ENCODE peak calls at places on chromosome 19, in four cellular contexts. F is activated naive CD8-positive, alpha-beta T cell treated with anti-CD3 and anti-CD28 coated beads for 36 hours; W is stimulated activated CD8-positive, alpha-beta memory T cell treated with anti-CD3 and anti-CD28 coated beads, Interleukin-15, amount 100 ng/mL, for 1 hour; U is EH. C is an unnamed sample.

GRCh38 chr19:47494729-47495128 is 10.7 kb upstream of the KPTN start:
- DNase-seq in W (no peak), U (no peak), F (no peak), C (no peak)

GRCh38 chr19:17128820-17129219 is 53.2 kb downstream of the MYO9B start:
- DNase-seq in W (no peak), F (no peak), U (no peak), C (no peak)

GRCh38 chr19:3683405-3683865 is 16.8 kb downstream of the PIP5K1C start:
- DNase-seq in W (no peak), U (peak), F (no peak), C (peak)

GRCh38 chr19:8238251-8238650 is 29.1 kb downstream of the CERS4 start:
- DNase-seq in U (no peak), F (no peak), W (no peak), C (no peak)

GRCh38 chr19:3026768-3027167 is 2.3 kb downstream of the TLE2 start:
- DNase-seq in U (no peak), F (no peak), W (no peak), C (no peak)

GRCh38 chr19:35249848-35250711 is 1.3 kb downstream of the LSR start:
- DNase-seq in F (no peak), U (no peak), W (no peak), C (no peak)

GRCh38 chr19:10112037-10112751 is 701 bp downstream of the P2RY11 start:
- DNase-seq in W (no peak), U (peak), F (peak), C (no peak)

GRCh38 chr19:6271721-6272410 is 7.9 kb downstream of the MLLT1 start:
- DNase-seq in U (peak), F (no peak), W (no peak), C (peak)

C was measured in astrocyte of the hippocampus.